ENCODE peak calls at places on chromosomes 13 and 19, in five cellular contexts. J is left lung; C is CD4-positive, CD25-positive, alpha-beta regulatory T cell; Q is tibial artery; X is heart right ventricle. D is an unnamed sample.

GRCh38 chr19:49635530-49636229 is 4.3 kb downstream of the RRAS start:
- DNase-seq in J (no peak), C (no peak), Q (no peak), X (no peak), D (peak)

GRCh38 chr19:11964496-11964857 is 363 bp upstream of the ZNF763 start:
- DNase-seq in J (peak), C (no peak), Q (no peak), X (peak), D (no peak)

GRCh38 chr13:29362849-29363604 is 232.5 kb downstream of the SLC7A1 start:
- DNase-seq in J (no peak), C (no peak), Q (no peak), X (no peak), D (peak)

GRCh38 chr19:47848871-47849473 is 10.1 kb upstream of the TPRX2 start:
- DNase-seq in J (no peak), C (no peak), Q (no peak), X (peak), D (peak)

GRCh38 chr19:35037716-35038622 is 3.6 kb upstream of the HPN start:
- DNase-seq in J (no peak), C (no peak), Q (peak), X (no peak), D (no peak)

GRCh38 chr13:98681017-98681416 is 71.5 kb downstream of the SLC15A1 start:
- DNase-seq in J (no peak), C (no peak), Q (no peak), X (no peak), D (no peak)

GRCh38 chr13:39688699-39689405 is 33.4 kb downstream of the COG6 start:
- DNase-seq in J (no peak), C (no peak), Q (no peak), X (no peak), D (no peak)

GRCh38 chr19:31269425-31270127 is 79.7 kb downstream of the TSHZ3 start:
- DNase-seq in J (no peak), C (no peak), Q (no peak), X (no peak), D (no peak)

GRCh38 chr19:56098731-56099577 is 22.1 kb downstream of the ZNF787 start:
- DNase-seq in J (peak), C (no peak), Q (no peak), X (peak), D (no peak)

GRCh38 chr13:113647351-113648217 is 10.4 kb downstream of the ATP4B start:
- DNase-seq in J (peak), C (no peak), Q (peak), X (peak), D (peak)

GRCh38 chr13:99055286-99056073 is 77.6 kb upstream of the DOCK9 start:
- DNase-seq in J (no peak), C (no peak), Q (no peak), X (no peak), D (no peak)

GRCh38 chr13:41206467-41206866 is 12.1 kb upstream of the KBTBD7 start:
- DNase-seq in J (no peak), C (no peak), Q (no peak), X (no peak), D (no peak)

GRCh38 chr13:44437356-44438233 is 64.0 kb downstream of the SERP2 start:
- DNase-seq in J (no peak), C (no peak), Q (no peak), X (no peak), D (peak)

GRCh38 chr19:434152-434960 is 25.4 kb upstream of the C2CD4C start:
- DNase-seq in J (peak), C (no peak), Q (no peak), X (no peak), D (no peak)

GRCh38 chr13:64248371-64249065 is 2832.9 kb upstream of the PCDH20 start:
- DNase-seq in J (no peak), C (no peak), Q (no peak), X (no peak), D (no peak)

GRCh38 chr13:98972627-98973026 is 5.2 kb downstream of the DOCK9 start:
- DNase-seq in J (no peak), C (no peak), Q (no peak), X (no peak), D (peak)

GRCh38 chr19:33819875-33820781 is 23.5 kb downstream of the KCTD15 start:
- DNase-seq in J (peak), C (peak), Q (peak), X (peak), D (peak)

GRCh38 chr19:33818426-33818825 is 21.8 kb downstream of the KCTD15 start:
- DNase-seq in J (no peak), C (no peak), Q (no peak), X (no peak), D (no peak)

GRCh38 chr19:33815410-33816340 is 19.0 kb downstream of the KCTD15 start:
- DNase-seq in J (no peak), C (no peak), Q (peak), X (no peak), D (peak)

GRCh38 chr19:33821871-33822270 is 25.2 kb downstream of the KCTD15 start:
- DNase-seq in J (no peak), C (no peak), Q (no peak), X (no peak), D (no peak)

DNA sequence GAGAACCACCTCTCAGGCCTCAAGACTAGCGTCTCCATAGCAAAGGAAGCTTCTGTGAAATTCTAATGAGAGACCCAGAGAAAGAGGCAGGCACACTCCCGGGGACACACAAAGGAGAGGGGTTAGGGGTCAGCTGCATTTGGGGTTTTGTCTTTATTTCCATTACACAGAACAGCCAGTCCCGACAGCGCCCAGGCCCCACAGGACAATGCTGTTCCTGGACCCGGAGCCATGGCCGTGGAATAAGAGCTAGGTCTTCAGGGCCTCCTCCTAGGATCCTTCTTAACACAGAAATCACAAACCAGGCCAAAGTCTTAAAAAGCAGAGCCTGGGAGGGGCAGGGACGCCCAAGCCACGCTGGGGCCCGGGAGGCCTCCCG is 22.8 kb downstream of the KCTD15 start:
- DNase-seq in J (no peak), C (no peak), Q (no peak), X (no peak), D (no peak)
- H3K4me3 ChIP-seq in J (peak), C (no peak), Q (peak), X (peak), D (no peak)

DNA sequence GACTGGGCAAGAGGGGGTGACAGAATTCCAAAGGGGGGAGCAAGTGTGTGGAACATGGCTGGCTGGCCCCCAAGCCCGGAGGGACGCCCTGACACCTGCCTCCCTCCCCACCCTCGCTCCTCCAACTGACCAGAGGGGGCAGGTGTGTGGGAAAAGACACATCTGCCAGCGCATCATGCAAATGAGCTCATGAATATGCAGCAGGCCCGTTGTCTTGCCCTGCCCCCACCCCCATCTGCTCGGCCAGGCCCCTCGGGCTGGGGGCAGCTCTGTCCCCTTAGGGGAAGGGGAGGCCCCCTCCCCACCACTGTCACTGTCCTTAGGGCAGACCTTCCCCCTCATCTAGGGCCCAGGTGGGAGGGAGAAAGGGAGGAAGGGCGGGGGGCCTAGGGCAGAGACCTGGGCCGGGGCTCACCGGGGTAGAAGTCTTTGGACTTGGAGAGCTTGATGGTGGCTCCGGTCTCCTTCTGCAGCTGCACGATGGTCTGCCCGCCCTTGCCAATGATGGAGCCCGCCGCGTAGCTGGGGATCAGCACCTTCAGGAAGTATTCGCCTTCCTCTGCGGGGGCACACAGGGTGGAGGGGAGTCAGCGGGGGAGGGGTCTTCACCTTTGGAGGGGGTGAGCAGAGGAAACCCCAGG is 12.9 kb downstream of the NOVA2 start:
- DNase-seq in J (peak), C (no peak), Q (no peak), X (no peak), D (no peak)
- H3K4me3 ChIP-seq in J (no peak), C (no peak), Q (no peak), X (no peak), D (no peak)

DNA sequence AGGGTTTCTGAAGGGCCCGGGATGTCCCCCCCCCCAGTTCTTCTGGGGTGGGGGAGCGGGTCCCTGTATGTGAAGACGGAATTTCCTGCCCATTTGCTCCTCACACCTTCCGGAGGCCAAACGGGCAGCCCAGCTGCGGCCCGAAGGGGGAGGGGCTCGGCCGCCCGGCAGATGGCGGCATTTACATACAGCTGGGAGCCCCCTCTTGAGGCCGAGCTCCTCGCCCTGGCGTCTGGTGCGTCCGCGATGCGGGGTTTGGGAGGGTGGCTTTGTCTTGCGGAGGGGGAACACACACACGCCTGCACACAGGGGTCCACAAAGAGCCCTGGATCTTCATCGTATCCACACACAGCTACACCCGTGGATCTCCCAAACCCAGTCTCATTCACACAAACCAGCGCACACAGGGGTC is 891 bp upstream of the DLL3 start:
- DNase-seq in J (peak), C (no peak), Q (no peak), X (peak), D (peak)
- H3K4me3 ChIP-seq in J (no peak), C (peak), Q (no peak), X (no peak), D (peak)

GRCh38 chr13:110507678-110508381 is 53.7 kb downstream of the RAB20 start:
- DNase-seq in J (no peak), C (no peak), Q (no peak), X (peak), D (no peak)
- H3K4me3 ChIP-seq in J (no peak), C (no peak), Q (no peak), X (no peak), D (no peak)

GRCh38 chr19:43502419-43502976 is 2.0 kb downstream of the PHLDB3 start:
- DNase-seq in J (no peak), C (no peak), Q (no peak), X (no peak), D (no peak)
- H3K4me3 ChIP-seq in J (no peak), C (peak), Q (no peak), X (no peak), D (peak)